ENCODE peak calls at places on chromosomes 1 and 21, in four cellular contexts. R is astrocyte, J is GM23248, I is PC-3. X is an unnamed sample. For H3K79me2, the result is how much of the 10 kb centered on the place peaks cover.

GRCh38 chr1:8095584-8095983 is 69.5 kb upstream of the ERRFI1 start:
- DNase-seq in J (no peak), R (no peak), I (peak), X (no peak)

GRCh38 chr1:36369472-36369871 is 16.3 kb downstream of the STK40 start:
- DNase-seq in R (no peak), I (no peak), J (no peak), X (peak)

GRCh38 chr21:42659416-42660117 is 6.1 kb downstream of the PDE9A start:
- DNase-seq in J (no peak), R (no peak), I (no peak), X (no peak)

GRCh38 chr1:43381609-43382008 is 8.0 kb downstream of the MED8 start:
- DNase-seq in J (peak), R (no peak), I (no peak), X (no peak)

GRCh38 chr1:244239261-244239770 is 188.2 kb downstream of the ZBTB18 start:
- DNase-seq in J (no peak), I (no peak), R (no peak), X (no peak)

GRCh38 chr1:239315623-239316217 is 70.6 kb upstream of the CHRM3 start:
- DNase-seq in I (no peak), R (no peak), J (no peak), X (no peak)

GRCh38 chr1:19250629-19251304 is 557 bp downstream of the EMC1 start:
- DNase-seq in J (peak), R (no peak), I (no peak), X (peak)

GRCh38 chr1:41381691-41382530 is 20.7 kb downstream of the FOXO6 start:
- DNase-seq in I (peak), R (no peak), J (peak), X (peak)

GRCh38 chr1:91582431-91582921 is 81.8 kb downstream of the CDC7 start:
- DNase-seq in I (peak), R (peak), J (peak), X (peak)

GRCh38 chr1:63523738-63524137 is 413 bp downstream of the EFCAB7 start:
- DNase-seq in R (no peak), I (no peak), J (peak), X (no peak)

GRCh38 chr1:172766462-172766861 is 107.6 kb downstream of the FASLG start:
- DNase-seq in J (no peak), I (no peak), R (no peak), X (no peak)

GRCh38 chr1:96519851-96520281 is 201.7 kb upstream of the PTBP2 start:
- DNase-seq in I (no peak), R (peak), J (no peak), X (peak)

GRCh38 chr1:228083871-228084278 is 1.4 kb downstream of the ARF1 start:
- DNase-seq in J (peak), I (peak), R (no peak), X (peak)

GRCh38 chr1:214280386-214281029 is 451 bp upstream of the SMYD2 start:
- DNase-seq in I (peak), J (peak), R (peak), X (no peak)

GRCh38 chr1:71087060-71087459 is 6.2 kb upstream of the ZRANB2 start:
- DNase-seq in R (no peak), I (no peak), J (no peak), X (no peak)

GRCh38 chr21:45950740-45951515 is 30.6 kb upstream of the COL6A1 start:
- DNase-seq in J (peak), I (peak), R (peak), X (peak)

GRCh38 chr1:201944639-201945038 is 1.7 kb downstream of the LMOD1 start:
- DNase-seq in I (no peak), J (peak), R (no peak), X (peak)

GRCh38 chr1:36151133-36151844 is 2.0 kb upstream of the TRAPPC3 start:
- DNase-seq in R (no peak), I (no peak), J (no peak), X (no peak)

GRCh38 chr1:55129194-55129728 is 85.9 kb downstream of the USP24 start:
- DNase-seq in I (peak), J (peak), R (peak), X (peak)

GRCh38 chr1:46489638-46490602 is at the start of gene DMBX1:
- DNase-seq in R (no peak), J (peak), I (peak), X (peak)

GRCh38 chr1:10941891-10942541 is 70.4 kb upstream of the TARDBP start:
- DNase-seq in J (peak), R (no peak), I (peak), X (peak)

GRCh38 chr1:7975212-7975865 is 13.8 kb downstream of the PARK7 start:
- DNase-seq in I (peak), J (peak), R (peak), X (peak)

GRCh38 chr1:19325958-19326747 is 14.0 kb downstream of the SLC66A1 start:
- DNase-seq in R (no peak), I (no peak), J (no peak), X (peak)

DNA sequence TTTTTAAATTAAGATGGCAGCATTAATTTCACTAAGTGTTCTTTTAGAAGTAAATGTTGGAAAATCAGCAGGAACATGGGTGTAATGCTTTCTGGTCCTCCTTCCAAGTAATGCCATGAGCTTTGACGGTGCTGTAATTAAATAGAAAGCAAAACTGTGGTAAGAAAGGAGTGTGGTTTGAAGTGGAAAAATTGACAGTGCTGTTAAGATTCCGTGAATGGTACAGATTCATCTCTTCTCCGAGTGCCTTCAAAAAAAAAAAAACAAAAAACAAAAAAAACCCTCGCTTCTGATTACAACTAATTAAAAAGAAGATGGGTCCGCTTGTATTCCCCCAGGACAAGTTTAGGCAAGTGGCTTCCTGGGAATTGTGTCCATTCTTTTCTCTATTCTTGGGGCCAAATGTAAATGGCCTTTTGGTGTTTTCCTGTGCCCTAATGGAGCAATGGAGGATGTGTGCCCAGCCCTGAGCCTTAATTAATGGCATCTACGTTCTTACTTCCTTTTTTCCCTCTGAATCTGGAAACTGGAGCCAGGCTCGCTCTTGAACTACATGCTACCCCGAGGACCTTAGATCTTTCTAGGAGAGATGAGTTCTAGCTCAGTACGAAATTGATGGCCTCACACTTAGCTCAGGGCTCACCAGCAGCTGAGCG is 5.1 kb downstream of the LMO4 start:
- DNase-seq in J (peak), R (peak), I (no peak), X (peak)
- H3K4me3 ChIP-seq in J (peak), R (peak), I (peak), X (peak)

GRCh38 chr1:240771450-240771849 is 159.5 kb upstream of the GREM2 start:
- DNase-seq in R (no peak), J (no peak), I (no peak), X (no peak)
- H3K79me2 ChIP-seq in R (under half), J (under half), I (under half), X (under half)

GRCh38 chr1:204407314-204407971 is 4.2 kb downstream of the PPP1R15B start:
- DNase-seq in R (no peak), J (peak), I (no peak), X (no peak)
- H3K4me3 ChIP-seq in R (peak), J (peak), I (peak), X (peak)

GRCh38 chr21:43871487-43871886 is 6.5 kb downstream of the AGPAT3 start:
- DNase-seq in I (no peak), J (no peak), R (no peak), X (no peak)

GRCh38 chr21:43873673-43874072 is 8.7 kb downstream of the AGPAT3 start:
- DNase-seq in R (no peak), J (no peak), I (no peak), X (peak)

GRCh38 chr21:43869486-43870325 is 4.7 kb downstream of the AGPAT3 start:
- DNase-seq in I (no peak), J (peak), R (no peak), X (peak)

GRCh38 chr21:43874085-43874785 is 9.2 kb downstream of the AGPAT3 start:
- DNase-seq in R (no peak), J (no peak), I (no peak), X (peak)

DNA sequence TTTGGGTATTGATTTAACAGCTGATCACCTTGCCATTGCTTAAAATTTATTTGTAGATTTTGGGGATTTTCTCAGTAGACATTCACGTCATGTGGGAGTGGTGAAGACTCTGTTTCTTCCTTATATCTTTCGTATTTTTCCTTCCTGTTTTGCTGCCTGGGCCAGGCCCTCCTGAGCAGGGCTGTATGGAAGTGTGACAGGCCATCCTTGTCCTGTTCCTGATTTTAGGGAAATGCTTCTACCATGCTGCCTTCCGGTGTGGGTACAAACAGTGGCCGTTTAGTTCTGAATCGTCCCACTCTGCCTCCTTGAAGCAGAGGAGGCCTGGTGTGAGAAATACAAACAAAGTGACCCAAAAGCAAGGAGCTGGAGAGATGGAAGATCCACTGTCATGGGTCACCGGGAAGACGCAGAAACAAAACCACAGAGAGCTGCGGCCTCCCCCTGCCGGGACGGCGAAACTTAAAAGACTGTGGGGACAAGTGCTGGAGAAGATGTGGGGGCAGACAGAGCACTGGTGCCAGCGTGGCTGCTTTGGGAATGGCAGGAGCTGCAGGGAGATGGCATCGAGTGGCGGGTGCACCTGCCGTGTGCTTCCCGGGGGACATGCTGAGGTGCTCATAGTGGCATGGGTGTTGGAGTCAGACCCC is 7.7 kb downstream of the AGPAT3 start:
- DNase-seq in R (no peak), I (no peak), J (no peak), X (no peak)
- H3K79me2 ChIP-seq in R (half or more), I (half or more), J (half or more), X (half or more)

GRCh38 chr1:156662588-156663055 is 14.6 kb downstream of the NES start:
- DNase-seq in J (no peak), R (no peak), I (no peak), X (no peak)
- H3K4me3 ChIP-seq in J (no peak), R (no peak), I (no peak), X (no peak)

GRCh38 chr1:241808265-241808664 is 39.7 kb upstream of the EXO1 start:
- DNase-seq in R (no peak), J (no peak), I (no peak), X (no peak)

GRCh38 chr1:241800640-241801039 is 47.4 kb upstream of the EXO1 start:
- DNase-seq in R (no peak), J (peak), I (no peak), X (no peak)

GRCh38 chr1:241799414-241799813 is 48.6 kb upstream of the EXO1 start:
- DNase-seq in R (no peak), I (no peak), J (peak), X (peak)

GRCh38 chr1:241802849-241803248 is 45.2 kb upstream of the EXO1 start:
- DNase-seq in I (peak), J (no peak), R (no peak), X (no peak)
- H3K79me2 ChIP-seq in I (under half), J (under half), R (under half), X (under half)

DNA sequence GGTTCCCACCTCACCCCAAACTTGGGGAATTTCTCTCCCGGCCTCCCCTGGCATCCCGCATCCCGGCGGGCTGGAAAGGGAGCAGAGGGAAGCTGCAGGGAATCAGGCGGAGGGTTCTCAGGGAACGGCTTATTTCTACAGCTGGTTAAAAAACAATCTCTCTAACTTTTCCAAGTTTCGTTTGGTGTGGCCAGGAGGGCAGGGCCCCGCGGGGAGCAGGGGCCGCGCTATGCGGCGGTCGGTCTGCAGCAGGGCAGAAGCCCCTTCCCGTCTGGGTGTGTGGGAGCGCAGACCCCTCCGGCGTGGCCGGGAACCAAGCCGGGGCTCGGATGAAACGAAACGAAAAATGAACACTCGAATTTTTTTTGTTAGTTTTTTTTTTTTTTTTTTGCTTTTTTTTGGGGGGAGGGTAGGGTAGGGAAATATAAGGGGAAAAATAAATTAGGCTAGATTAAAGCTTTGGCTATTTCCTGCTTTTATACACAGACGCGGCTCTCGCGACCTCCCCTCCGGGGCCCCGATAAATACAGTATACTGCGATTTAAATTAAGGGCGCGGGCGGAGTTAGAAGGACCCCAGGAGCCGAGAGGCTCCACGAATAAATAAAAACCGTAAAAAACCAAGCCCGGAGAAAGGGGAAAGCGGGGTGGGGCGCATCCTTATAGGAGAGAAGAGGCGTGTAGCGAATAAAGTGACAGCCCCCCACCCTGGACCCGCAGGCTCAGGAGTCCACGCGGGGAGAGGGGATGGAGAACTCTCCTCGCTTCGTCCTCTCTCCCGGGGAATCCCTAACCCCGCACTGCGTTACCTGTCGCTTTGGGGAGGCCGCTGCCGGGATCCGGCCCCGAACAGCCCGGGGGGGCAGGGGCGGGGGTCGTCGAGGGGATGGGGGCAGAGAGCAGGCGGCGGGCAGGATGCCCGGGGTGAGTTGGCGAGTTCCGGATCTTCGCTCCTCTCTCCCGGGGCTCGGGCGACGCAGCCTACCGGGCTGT is 2.1 kb downstream of the POU3F1 start:
- DNase-seq in J (peak), I (no peak), R (no peak), X (peak)
- H3K4me3 ChIP-seq in J (peak), I (no peak), R (peak), X (peak)

GRCh38 chr1:184395370-184395769 is 8.5 kb downstream of the C1orf21 start:
- DNase-seq in J (no peak), R (no peak), I (no peak), X (no peak)

GRCh38 chr1:184396081-184396480 is 9.3 kb downstream of the C1orf21 start:
- DNase-seq in J (no peak), R (no peak), I (no peak), X (no peak)

GRCh38 chr1:184393924-184394323 is 7.1 kb downstream of the C1orf21 start:
- DNase-seq in J (peak), R (peak), I (no peak), X (no peak)

GRCh38 chr1:184390889-184391288 is 4.1 kb downstream of the C1orf21 start:
- DNase-seq in I (no peak), J (no peak), R (no peak), X (no peak)

GRCh38 chr1:184392779-184393522 is 6.1 kb downstream of the C1orf21 start:
- DNase-seq in R (no peak), J (no peak), I (no peak), X (no peak)
- H3K79me2 ChIP-seq in R (under half), J (under half), I (under half), X (half or more)

X was measured in osteoblast.